ENCODE peak calls at places on chromosomes 11 and 22, in ten cellular contexts. A, D, U, Y, E, N, Q, F, C and M are unnamed samples.

GRCh38 chr11:131246589-131247164 is 123.7 kb upstream of the NTM start:
- DNase-seq in A (peak), D (peak), U (peak), Y (no peak), E (no peak), N (peak), Q (peak), F (no peak), C (peak), M (no peak)

GRCh38 chr22:37631448-37632173 is 7.9 kb upstream of the SH3BP1 start:
- DNase-seq in A (peak), D (no peak), U (no peak), Y (no peak), E (no peak), N (no peak), Q (no peak), F (no peak), C (no peak), M (no peak)

GRCh38 chr22:38317995-38318715 is 922 bp upstream of the CSNK1E start:
- DNase-seq in A (peak), D (peak), U (peak), Y (peak), E (no peak), N (peak), Q (peak), F (peak), C (peak), M (peak)

GRCh38 chr11:72039108-72039850 is 40.6 kb downstream of the IL18BP start:
- DNase-seq in A (peak), D (peak), U (no peak), Y (peak), E (no peak), N (peak), Q (no peak), F (no peak), C (no peak), M (peak)

GRCh38 chr11:36258730-36259360 is 30.4 kb downstream of the COMMD9 start:
- DNase-seq in A (peak), D (peak), U (peak), Y (peak), E (no peak), N (peak), Q (peak), F (peak), C (peak), M (peak)

GRCh38 chr11:108960498-108960897 is 295.6 kb downstream of the DDX10 start:
- DNase-seq in A (no peak), D (no peak), U (no peak), Y (no peak), E (no peak), N (no peak), Q (no peak), F (no peak), C (no peak), M (no peak)

GRCh38 chr22:23137905-23138520 is 3.8 kb downstream of the RSPH14 start:
- DNase-seq in A (peak), D (no peak), U (no peak), Y (peak), E (peak), N (peak), Q (no peak), F (no peak), C (no peak), M (peak)

GRCh38 chr22:40156001-40156516 is 21.7 kb upstream of the TNRC6B start:
- DNase-seq in A (peak), D (peak), U (no peak), Y (peak), E (no peak), N (peak), Q (no peak), F (peak), C (peak), M (peak)

GRCh38 chr11:75105462-75105925 is 8.8 kb upstream of the OR2AT4 start:
- DNase-seq in A (no peak), D (peak), U (no peak), Y (peak), E (no peak), N (no peak), Q (peak), F (no peak), C (peak), M (peak)

GRCh38 chr22:19663821-19664325 is 50.4 kb upstream of the SEPTIN5 start:
- DNase-seq in A (no peak), D (no peak), U (peak), Y (peak), E (no peak), N (peak), Q (no peak), F (no peak), C (no peak), M (peak)

GRCh38 chr11:95924414-95924760 is 480 bp upstream of the MTMR2 start:
- DNase-seq in A (no peak), D (no peak), U (no peak), Y (no peak), E (no peak), N (peak), Q (no peak), F (no peak), C (peak), M (peak)

GRCh38 chr11:8098879-8099278 is 17.9 kb downstream of the TUB start:
- DNase-seq in A (no peak), D (no peak), U (no peak), Y (peak), E (peak), N (peak), Q (no peak), F (no peak), C (no peak), M (no peak)

GRCh38 chr11:8100605-8101004 is 19.6 kb downstream of the TUB start:
- DNase-seq in A (no peak), D (no peak), U (no peak), Y (no peak), E (peak), N (no peak), Q (no peak), F (no peak), C (no peak), M (no peak)

GRCh38 chr11:8098361-8098760 is 17.4 kb downstream of the TUB start:
- DNase-seq in A (no peak), D (no peak), U (no peak), Y (peak), E (peak), N (peak), Q (no peak), F (no peak), C (no peak), M (no peak)

GRCh38 chr11:8100151-8100550 is 19.1 kb downstream of the TUB start:
- DNase-seq in A (no peak), D (no peak), U (no peak), Y (no peak), E (peak), N (no peak), Q (no peak), F (no peak), C (no peak), M (no peak)

DNA sequence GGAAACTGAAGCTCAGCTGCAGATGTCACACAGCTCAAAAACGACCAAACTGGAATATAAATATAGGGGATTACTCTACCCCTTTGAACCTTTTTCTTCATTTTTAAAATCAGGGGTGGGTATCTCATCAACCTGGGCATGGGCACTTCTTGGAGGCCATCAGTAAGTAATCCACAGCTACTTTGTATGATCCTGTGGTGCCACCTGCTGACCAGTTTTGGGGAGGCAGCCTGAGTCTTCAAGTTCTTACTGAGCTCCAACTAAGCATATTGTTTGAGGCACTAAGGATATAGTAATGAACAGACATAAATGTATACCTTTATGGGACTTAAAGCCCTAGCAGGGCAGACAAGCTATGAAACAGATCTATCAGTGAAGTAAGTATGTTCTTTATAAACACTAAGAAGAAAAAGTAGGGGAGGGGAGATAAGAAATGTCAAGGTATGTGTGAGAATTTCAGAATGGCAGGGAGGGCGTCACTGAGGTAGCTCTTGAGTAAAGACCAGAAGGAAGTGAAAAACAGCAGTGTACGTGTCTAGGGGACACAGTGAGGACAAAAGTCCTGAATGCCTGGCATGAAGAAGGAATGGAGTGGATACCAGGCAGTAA is 18.4 kb downstream of the TUB start:
- DNase-seq in A (peak), D (peak), U (peak), Y (peak), E (peak), N (peak), Q (peak), F (peak), C (peak), M (peak)
- TF ChIP-seq CTCF in A (peak), D (peak), U (peak), Y (peak), E (peak), N (peak), Q (peak), F (peak), C (peak), M (peak)

GRCh38 chr11:7252683-7253213 is 1.0 kb downstream of the SYT9 start:
- DNase-seq in A (no peak), D (no peak), U (no peak), Y (no peak), E (no peak), N (no peak), Q (no peak), F (no peak), C (no peak), M (no peak)

GRCh38 chr11:7254731-7255291 is 3.1 kb downstream of the SYT9 start:
- DNase-seq in A (no peak), D (no peak), U (no peak), Y (no peak), E (no peak), N (no peak), Q (no peak), F (no peak), C (no peak), M (no peak)

GRCh38 chr11:7251487-7251835 is 243 bp upstream of the SYT9 start:
- DNase-seq in A (no peak), D (no peak), U (no peak), Y (no peak), E (no peak), N (no peak), Q (no peak), F (no peak), C (no peak), M (no peak)

GRCh38 chr11:7250166-7250565 is 1.5 kb upstream of the SYT9 start:
- DNase-seq in A (no peak), D (no peak), U (no peak), Y (no peak), E (no peak), N (no peak), Q (no peak), F (no peak), C (no peak), M (no peak)

GRCh38 chr11:7251836-7252682 is at the start of gene SYT9:
- DNase-seq in A (peak), D (no peak), U (no peak), Y (peak), E (no peak), N (peak), Q (peak), F (peak), C (peak), M (peak)
- TF ChIP-seq CTCF in A (no peak), D (no peak), U (no peak), Y (no peak), E (no peak), N (no peak), Q (peak), F (no peak), C (no peak), M (no peak)

DNA sequence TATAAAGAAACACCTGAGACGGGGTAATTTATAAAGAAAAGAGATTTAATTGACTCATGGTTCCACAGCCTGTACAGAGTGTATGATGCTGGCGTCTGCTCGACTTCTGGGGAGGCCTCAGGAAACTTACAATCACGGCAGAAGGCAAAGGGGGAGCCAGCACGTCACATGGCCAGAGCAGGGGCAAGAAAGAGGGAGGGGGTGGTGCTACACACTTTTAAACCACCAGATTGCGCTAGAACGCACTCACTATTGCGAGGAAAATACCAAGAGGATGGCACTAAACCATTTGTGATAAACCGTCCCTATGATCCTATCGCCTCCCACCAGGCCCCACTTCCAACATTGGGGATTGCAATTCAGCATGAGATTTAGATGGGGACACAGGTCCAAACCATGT is 79.7 kb upstream of the CARD18 start:
- DNase-seq in A (no peak), D (no peak), U (no peak), Y (no peak), E (no peak), N (no peak), Q (no peak), F (no peak), C (no peak), M (no peak)
- TF ChIP-seq CTCF in A (no peak), D (no peak), U (no peak), Y (no peak), E (no peak), N (no peak), Q (no peak), F (no peak), C (no peak), M (no peak)

GRCh38 chr11:67576742-67577475 is 6.7 kb upstream of the GSTP1 start:
- DNase-seq in A (no peak), D (peak), U (no peak), Y (no peak), E (no peak), N (no peak), Q (no peak), F (no peak), C (no peak), M (no peak)
- TF ChIP-seq CTCF in A (no peak), D (no peak), U (no peak), Y (no peak), E (no peak), N (no peak), Q (no peak), F (no peak), C (no peak), M (no peak)

GRCh38 chr11:118175600-118176399 is 639 bp downstream of the SCN2B start:
- DNase-seq in A (no peak), D (no peak), U (no peak), Y (no peak), E (no peak), N (no peak), Q (no peak), F (no peak), C (no peak), M (no peak)

GRCh38 chr11:118175031-118175531 is 1.4 kb downstream of the SCN2B start:
- DNase-seq in A (no peak), D (no peak), U (peak), Y (peak), E (no peak), N (no peak), Q (no peak), F (peak), C (peak), M (no peak)

GRCh38 chr11:118176400-118177134 is at the start of gene SCN2B:
- DNase-seq in A (no peak), D (no peak), U (no peak), Y (peak), E (no peak), N (no peak), Q (no peak), F (peak), C (no peak), M (no peak)

GRCh38 chr11:118180300-118180703 is 3.9 kb upstream of the SCN2B start:
- DNase-seq in A (peak), D (no peak), U (peak), Y (peak), E (no peak), N (no peak), Q (peak), F (peak), C (peak), M (no peak)
- TF ChIP-seq CTCF in A (no peak), D (no peak), U (peak), Y (no peak), E (no peak), N (no peak), Q (no peak), F (no peak), C (no peak), M (no peak)